ENCODE peak calls at places on chromosome X, in eight cellular contexts. One of them, this sample, is unnamed.

GRCh38 chrX:79325263-79325958 is 41.7 kb downstream of the ITM2A start:
- DNase-seq in breast epithelium: no peak
- DNase-seq in tibial artery: no peak
- DNase-seq in B cell: no peak
- DNase-seq in OCI-LY7: no peak
- DNase-seq in cardiac muscle cell: no peak
- DNase-seq in lower leg skin: no peak
- DNase-seq in HFFc6: no peak
- DNase-seq in this sample: no peak

GRCh38 chrX:12789976-12790375 is 1.2 kb upstream of the PRPS2 start:
- DNase-seq in breast epithelium: no peak
- DNase-seq in OCI-LY7: no peak
- DNase-seq in cardiac muscle cell: no peak
- DNase-seq in B cell: no peak
- DNase-seq in lower leg skin: no peak
- DNase-seq in tibial artery: no peak
- DNase-seq in HFFc6: no peak
- DNase-seq in this sample: no peak

GRCh38 chrX:41952102-41952501 is 28.7 kb upstream of the CASK start:
- DNase-seq in HFFc6: no peak
- DNase-seq in B cell: no peak
- DNase-seq in tibial artery: no peak
- DNase-seq in lower leg skin: no peak
- DNase-seq in OCI-LY7: no peak
- DNase-seq in cardiac muscle cell: no peak
- DNase-seq in breast epithelium: no peak
- DNase-seq in this sample: no peak

GRCh38 chrX:119150163-119151135 is 22.8 kb upstream of the KIAA1210 start:
- DNase-seq in B cell: no peak
- DNase-seq in OCI-LY7: no peak
- DNase-seq in lower leg skin: no peak
- DNase-seq in HFFc6: no peak
- DNase-seq in tibial artery: no peak
- DNase-seq in breast epithelium: no peak
- DNase-seq in cardiac muscle cell: no peak
- DNase-seq in this sample: no peak

GRCh38 chrX:37590047-37590446 is 18.6 kb downstream of the LANCL3 start:
- DNase-seq in B cell: no peak
- DNase-seq in lower leg skin: no peak
- DNase-seq in cardiac muscle cell: no peak
- DNase-seq in HFFc6: no peak
- DNase-seq in tibial artery: no peak
- DNase-seq in breast epithelium: no peak
- DNase-seq in OCI-LY7: no peak
- DNase-seq in this sample: no peak

GRCh38 chrX:8688776-8689175 is 43.2 kb downstream of the ANOS1 start:
- DNase-seq in HFFc6: no peak
- DNase-seq in tibial artery: no peak
- DNase-seq in B cell: no peak
- DNase-seq in lower leg skin: no peak
- DNase-seq in OCI-LY7: no peak
- DNase-seq in breast epithelium: no peak
- DNase-seq in cardiac muscle cell: no peak
- DNase-seq in this sample: no peak

GRCh38 chrX:22090181-22090580 is 58.1 kb downstream of the PHEX start:
- DNase-seq in breast epithelium: no peak
- DNase-seq in OCI-LY7: no peak
- DNase-seq in cardiac muscle cell: peak; percentile 61
- DNase-seq in tibial artery: no peak
- DNase-seq in lower leg skin: no peak
- DNase-seq in B cell: no peak
- DNase-seq in HFFc6: no peak
- DNase-seq in this sample: no peak

GRCh38 chrX:9465380-9466114 is 689 bp downstream of the TBL1X start:
- DNase-seq in HFFc6: no peak
- DNase-seq in breast epithelium: no peak
- DNase-seq in OCI-LY7: peak; percentile 22
- DNase-seq in cardiac muscle cell: no peak
- DNase-seq in B cell: no peak
- DNase-seq in tibial artery: no peak
- DNase-seq in lower leg skin: no peak
- DNase-seq in this sample: no peak

GRCh38 chrX:9682456-9682855 is 83.2 kb downstream of the GPR143 start:
- DNase-seq in B cell: no peak
- DNase-seq in cardiac muscle cell: peak; percentile 44
- DNase-seq in OCI-LY7: no peak
- DNase-seq in HFFc6: peak; percentile 4
- DNase-seq in lower leg skin: no peak
- DNase-seq in breast epithelium: no peak
- DNase-seq in tibial artery: no peak
- DNase-seq in this sample: no peak

GRCh38 chrX:19689170-19689814 is 174.0 kb upstream of the MAP3K15 start:
- DNase-seq in cardiac muscle cell: no peak
- DNase-seq in B cell: peak; percentile 48
- DNase-seq in breast epithelium: no peak
- DNase-seq in OCI-LY7: peak; percentile 5
- DNase-seq in HFFc6: no peak
- DNase-seq in tibial artery: no peak
- DNase-seq in lower leg skin: no peak
- DNase-seq in this sample: no peak

GRCh38 chrX:139094671-139095592 is 383.4 kb upstream of the FGF13 start:
- DNase-seq in cardiac muscle cell: no peak
- DNase-seq in tibial artery: no peak
- DNase-seq in OCI-LY7: no peak
- DNase-seq in HFFc6: no peak
- DNase-seq in breast epithelium: no peak
- DNase-seq in B cell: no peak
- DNase-seq in lower leg skin: no peak
- DNase-seq in this sample: no peak

GRCh38 chrX:1464282-1465131 is 11.8 kb upstream of the ASMTL start:
- DNase-seq in tibial artery: no peak
- DNase-seq in cardiac muscle cell: no peak
- DNase-seq in breast epithelium: no peak
- DNase-seq in OCI-LY7: no peak
- DNase-seq in HFFc6: no peak
- DNase-seq in lower leg skin: no peak
- DNase-seq in B cell: peak; percentile 38
- DNase-seq in this sample: peak; percentile 14

GRCh38 chrX:136199365-136199764 is 51.8 kb downstream of the MAP7D3 start:
- DNase-seq in breast epithelium: no peak
- DNase-seq in tibial artery: no peak
- DNase-seq in lower leg skin: no peak
- DNase-seq in B cell: no peak
- DNase-seq in OCI-LY7: no peak
- DNase-seq in HFFc6: no peak
- DNase-seq in cardiac muscle cell: no peak
- DNase-seq in this sample: no peak

GRCh38 chrX:153726286-153727107 is 1.8 kb downstream of the ABCD1 start:
- DNase-seq in breast epithelium: no peak
- DNase-seq in HFFc6: peak; percentile 45
- DNase-seq in tibial artery: peak; percentile 64
- DNase-seq in OCI-LY7: peak; percentile 86
- DNase-seq in B cell: peak; percentile 86
- DNase-seq in lower leg skin: peak; percentile 56
- DNase-seq in cardiac muscle cell: peak; percentile 51
- DNase-seq in this sample: peak; percentile 85

GRCh38 chrX:9816094-9816700 is 30.0 kb downstream of the SHROOM2 start:
- DNase-seq in tibial artery: no peak
- DNase-seq in breast epithelium: no peak
- DNase-seq in B cell: no peak
- DNase-seq in HFFc6: no peak
- DNase-seq in lower leg skin: no peak
- DNase-seq in cardiac muscle cell: no peak
- DNase-seq in OCI-LY7: no peak
- DNase-seq in this sample: no peak

GRCh38 chrX:22396408-22396807 is 123.7 kb downstream of the CBLL2 start:
- DNase-seq in HFFc6: peak; percentile 29
- DNase-seq in tibial artery: no peak
- DNase-seq in breast epithelium: no peak
- DNase-seq in lower leg skin: no peak
- DNase-seq in cardiac muscle cell: no peak
- DNase-seq in B cell: no peak
- DNase-seq in OCI-LY7: no peak
- DNase-seq in this sample: no peak

GRCh38 chrX:153830632-153831434 is 489 bp upstream of the PDZD4 start:
- DNase-seq in cardiac muscle cell: no peak
- DNase-seq in breast epithelium: no peak
- DNase-seq in tibial artery: no peak
- DNase-seq in OCI-LY7: no peak
- DNase-seq in HFFc6: no peak
- DNase-seq in lower leg skin: no peak
- DNase-seq in B cell: no peak
- DNase-seq in this sample: no peak

GRCh38 chrX:39898147-39898546 is 199.6 kb downstream of the BCOR start:
- DNase-seq in OCI-LY7: no peak
- DNase-seq in breast epithelium: no peak
- DNase-seq in tibial artery: no peak
- DNase-seq in B cell: no peak
- DNase-seq in HFFc6: no peak
- DNase-seq in cardiac muscle cell: no peak
- DNase-seq in lower leg skin: no peak
- DNase-seq in this sample: no peak

GRCh38 chrX:39899059-39899458 is 198.7 kb downstream of the BCOR start:
- DNase-seq in HFFc6: no peak
- DNase-seq in lower leg skin: no peak
- DNase-seq in breast epithelium: no peak
- DNase-seq in cardiac muscle cell: no peak
- DNase-seq in B cell: no peak
- DNase-seq in tibial artery: no peak
- DNase-seq in OCI-LY7: no peak
- DNase-seq in this sample: no peak

GRCh38 chrX:39895228-39896110 is 202.3 kb downstream of the BCOR start:
- DNase-seq in cardiac muscle cell: no peak
- DNase-seq in lower leg skin: no peak
- DNase-seq in HFFc6: no peak
- DNase-seq in B cell: no peak
- DNase-seq in tibial artery: no peak
- DNase-seq in breast epithelium: no peak
- DNase-seq in OCI-LY7: no peak
- DNase-seq in this sample: no peak

GRCh38 chrX:39897741-39898097 is 200.0 kb downstream of the BCOR start:
- DNase-seq in OCI-LY7: no peak
- DNase-seq in lower leg skin: no peak
- DNase-seq in HFFc6: no peak
- DNase-seq in breast epithelium: no peak
- DNase-seq in tibial artery: no peak
- DNase-seq in B cell: no peak
- DNase-seq in cardiac muscle cell: no peak
- DNase-seq in this sample: no peak

GRCh38 chrX:39896951-39897740 is 200.6 kb downstream of the BCOR start:
- DNase-seq in OCI-LY7: no peak
- DNase-seq in tibial artery: peak; percentile 30
- DNase-seq in B cell: no peak
- DNase-seq in cardiac muscle cell: peak; percentile 75
- DNase-seq in lower leg skin: no peak
- DNase-seq in HFFc6: peak; percentile 25
- DNase-seq in breast epithelium: no peak
- DNase-seq in this sample: no peak
- TF ChIP-seq CTCF in OCI-LY7: no peak
- TF ChIP-seq CTCF in tibial artery: no peak
- TF ChIP-seq CTCF in B cell: no peak
- TF ChIP-seq CTCF in cardiac muscle cell: peak; percentile 21
- TF ChIP-seq CTCF in lower leg skin: no peak
- TF ChIP-seq CTCF in HFFc6: no peak
- TF ChIP-seq CTCF in breast epithelium: no peak
- TF ChIP-seq CTCF in this sample: no peak

GRCh38 chrX:133697656-133698055 is 282.4 kb upstream of the GPC4 start:
- DNase-seq in tibial artery: no peak
- DNase-seq in HFFc6: no peak
- DNase-seq in breast epithelium: no peak
- DNase-seq in B cell: no peak
- DNase-seq in lower leg skin: no peak
- DNase-seq in OCI-LY7: no peak
- DNase-seq in cardiac muscle cell: peak; percentile 6
- DNase-seq in this sample: no peak

GRCh38 chrX:133699023-133699728 is 283.9 kb upstream of the GPC4 start:
- DNase-seq in OCI-LY7: no peak
- DNase-seq in tibial artery: no peak
- DNase-seq in cardiac muscle cell: no peak
- DNase-seq in HFFc6: no peak
- DNase-seq in B cell: no peak
- DNase-seq in breast epithelium: no peak
- DNase-seq in lower leg skin: no peak
- DNase-seq in this sample: no peak

GRCh38 chrX:133702230-133702629 is 283.2 kb downstream of the GPC3 start:
- DNase-seq in tibial artery: no peak
- DNase-seq in breast epithelium: no peak
- DNase-seq in OCI-LY7: no peak
- DNase-seq in B cell: no peak
- DNase-seq in lower leg skin: no peak
- DNase-seq in cardiac muscle cell: no peak
- DNase-seq in HFFc6: no peak
- DNase-seq in this sample: no peak

GRCh38 chrX:133698298-133698697 is 283.0 kb upstream of the GPC4 start:
- DNase-seq in B cell: no peak
- DNase-seq in tibial artery: no peak
- DNase-seq in lower leg skin: no peak
- DNase-seq in OCI-LY7: no peak
- DNase-seq in breast epithelium: no peak
- DNase-seq in cardiac muscle cell: peak; percentile 44
- DNase-seq in HFFc6: no peak
- DNase-seq in this sample: no peak
- TF ChIP-seq CTCF in B cell: no peak
- TF ChIP-seq CTCF in tibial artery: no peak
- TF ChIP-seq CTCF in lower leg skin: no peak
- TF ChIP-seq CTCF in OCI-LY7: no peak
- TF ChIP-seq CTCF in breast epithelium: no peak
- TF ChIP-seq CTCF in cardiac muscle cell: peak; percentile 30
- TF ChIP-seq CTCF in HFFc6: no peak
- TF ChIP-seq CTCF in this sample: no peak

GRCh38 chrX:39445336-39445735 is 644.1 kb downstream of the MID1IP1 start:
- DNase-seq in lower leg skin: no peak
- DNase-seq in OCI-LY7: peak; percentile 11
- DNase-seq in B cell: no peak
- DNase-seq in breast epithelium: no peak
- DNase-seq in tibial artery: no peak
- DNase-seq in cardiac muscle cell: peak; percentile 11
- DNase-seq in HFFc6: no peak
- DNase-seq in this sample: no peak
- TF ChIP-seq CTCF in lower leg skin: no peak
- TF ChIP-seq CTCF in OCI-LY7: peak; percentile 63
- TF ChIP-seq CTCF in B cell: no peak
- TF ChIP-seq CTCF in breast epithelium: no peak
- TF ChIP-seq CTCF in tibial artery: no peak
- TF ChIP-seq CTCF in cardiac muscle cell: peak; percentile 31
- TF ChIP-seq CTCF in HFFc6: peak; percentile 34
- TF ChIP-seq CTCF in this sample: peak; percentile 30

GRCh38 chrX:150919401-150919800 is 20.9 kb upstream of the CD99L2 start:
- DNase-seq in cardiac muscle cell: no peak
- DNase-seq in B cell: no peak
- DNase-seq in lower leg skin: no peak
- DNase-seq in HFFc6: no peak
- DNase-seq in tibial artery: no peak
- DNase-seq in OCI-LY7: no peak
- DNase-seq in breast epithelium: no peak
- DNase-seq in this sample: no peak

DNA sequence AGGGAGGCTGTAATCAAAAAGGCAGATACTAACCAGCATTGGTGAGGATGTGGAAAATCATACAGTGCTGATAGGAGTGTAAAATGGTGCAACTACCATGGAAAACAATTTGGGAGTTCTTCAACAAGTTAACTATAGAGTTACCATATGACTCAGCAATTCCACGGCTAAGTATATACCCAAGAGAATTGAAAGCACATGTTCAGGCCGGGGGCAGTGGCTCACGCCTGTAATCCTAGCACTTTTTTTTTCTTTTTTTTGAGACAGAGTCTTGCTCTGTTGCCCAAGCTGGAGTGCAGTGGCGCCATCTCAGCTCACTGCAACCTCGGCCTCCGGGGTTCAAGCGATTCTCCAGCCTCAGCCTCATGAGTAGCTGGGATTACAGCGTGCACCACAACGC is 15.0 kb upstream of the CD99L2 start:
- DNase-seq in lower leg skin: no peak
- DNase-seq in OCI-LY7: no peak
- DNase-seq in tibial artery: no peak
- DNase-seq in cardiac muscle cell: peak; percentile 75
- DNase-seq in HFFc6: peak; percentile 26
- DNase-seq in breast epithelium: no peak
- DNase-seq in B cell: no peak
- DNase-seq in this sample: no peak
- TF ChIP-seq CTCF in lower leg skin: no peak
- TF ChIP-seq CTCF in OCI-LY7: no peak
- TF ChIP-seq CTCF in tibial artery: no peak
- TF ChIP-seq CTCF in cardiac muscle cell: no peak
- TF ChIP-seq CTCF in HFFc6: no peak
- TF ChIP-seq CTCF in breast epithelium: no peak
- TF ChIP-seq CTCF in B cell: no peak
- TF ChIP-seq CTCF in this sample: no peak

This sample was measured in CD14-positive monocyte.